ENCODE peak calls at places on chromosomes 16 and 17, in ten cellular contexts. F is activated naive CD8-positive, alpha-beta T cell treated with anti-CD3 and anti-CD28 coated beads, Interleukin-2, amount 50 U/mL, for 16 hours; A is CD8-positive, alpha-beta memory T cell; K is fibroblast of the aortic adventitia; Z is SW 1271; H is A549; U is omental fat pad; I is activated T-helper 9 cell treated with anti-CD3 and anti-CD28 coated beads, Interleukin-2, amount 50 U/mL, for 16 hours; L is ELR; V is neural progenitor cell. R is an unnamed sample.

GRCh38 chr16:971582-971905 is 760 bp upstream of the LMF1 start:
- DNase-seq in I (no peak), U (no peak), Z (no peak), H (no peak), K (no peak), A (no peak), L (no peak), V (no peak), F (no peak), R (no peak)

GRCh38 chr17:17666111-17666714 is 15.0 kb upstream of the RAI1 start:
- DNase-seq in L (peak; percentile 87), Z (no peak), U (no peak), V (no peak), I (no peak), A (no peak), K (peak; percentile 62), F (no peak), H (peak; percentile 66), R (no peak)

GRCh38 chr17:48244121-48244711 is 136.7 kb downstream of the SNX11 start:
- DNase-seq in A (no peak), L (peak; percentile 93), F (no peak), Z (no peak), K (no peak), U (no peak), I (no peak), H (peak; percentile 92), V (no peak), R (peak; percentile 36)

GRCh38 chr17:17018021-17018441 is 24.2 kb upstream of the MPRIP start:
- DNase-seq in I (no peak), L (no peak), Z (no peak), K (no peak), V (no peak), F (no peak), U (no peak), H (no peak), A (no peak), R (no peak)

GRCh38 chr17:1029196-1029911 is 32.4 kb downstream of the TIMM22 start:
- DNase-seq in H (no peak), K (peak; percentile 58), L (peak; percentile 58), I (no peak), F (no peak), U (no peak), Z (no peak), A (no peak), V (no peak), R (no peak)

GRCh38 chr16:2838928-2839327 is 8.8 kb downstream of the ZG16B start:
- DNase-seq in F (no peak), L (peak; percentile 85), U (no peak), H (peak; percentile 88), V (peak; percentile 90), K (peak; percentile 88), I (peak; percentile 30), Z (no peak), A (peak; percentile 52), R (peak; percentile 60)

GRCh38 chr17:38864636-38865398 is 5.0 kb upstream of the LASP1 start:
- DNase-seq in L (peak; percentile 82), Z (no peak), F (no peak), I (no peak), V (peak; percentile 53), H (peak; percentile 78), K (no peak), U (no peak), A (no peak), R (no peak)

GRCh38 chr17:30958187-30958586 is 12.7 kb upstream of the RNF135 start:
- DNase-seq in K (no peak), U (no peak), V (no peak), H (no peak), A (no peak), L (no peak), Z (no peak), I (no peak), F (no peak), R (no peak)

GRCh38 chr17:15386083-15386482 is 44.7 kb upstream of the TEKT3 start:
- DNase-seq in H (no peak), L (no peak), V (no peak), I (no peak), K (no peak), F (no peak), Z (no peak), A (no peak), U (no peak), R (no peak)

GRCh38 chr16:83713597-83713996 is 94.2 kb upstream of the HSBP1 start:
- DNase-seq in H (peak; percentile 18), L (peak; percentile 29), F (no peak), V (no peak), A (no peak), U (no peak), I (no peak), Z (no peak), K (no peak), R (no peak)

GRCh38 chr17:81035389-81036127 is 607 bp downstream of the BAIAP2 start:
- DNase-seq in K (peak; percentile 50), U (no peak), Z (no peak), I (no peak), A (no peak), V (peak; percentile 54), L (peak; percentile 47), F (no peak), H (no peak), R (no peak)

GRCh38 chr17:75535119-75535537 is 9.6 kb downstream of the LLGL2 start:
- DNase-seq in F (no peak), A (peak; percentile 69), K (no peak), Z (no peak), U (no peak), I (peak; percentile 16), V (peak; percentile 31), H (no peak), L (no peak), R (no peak)

GRCh38 chr17:22217135-22217534 is 524.8 kb downstream of the KCNJ18 start:
- DNase-seq in F (no peak), H (no peak), V (no peak), A (no peak), K (no peak), Z (no peak), I (no peak), U (no peak), L (no peak), R (no peak)

GRCh38 chr17:14048169-14048568 is 21.1 kb upstream of the COX10 start:
- DNase-seq in H (peak; percentile 28), L (peak; percentile 40), U (no peak), A (no peak), I (no peak), K (no peak), F (no peak), Z (no peak), V (peak; percentile 31), R (no peak)

GRCh38 chr16:369275-369865 is 968 bp downstream of the MRPL28 start:
- DNase-seq in K (no peak), L (no peak), Z (no peak), A (no peak), U (no peak), I (no peak), H (no peak), V (no peak), F (no peak), R (no peak)

GRCh38 chr16:66927012-66927436 is 1.7 kb upstream of the RRAD start:
- DNase-seq in I (no peak), U (no peak), F (no peak), V (no peak), H (peak; percentile 79), K (peak; percentile 81), Z (peak; percentile 61), L (peak; percentile 94), A (no peak), R (peak; percentile 79)

GRCh38 chr17:236641-237405 is 55.4 kb upstream of the DOC2B start:
- DNase-seq in U (no peak), K (no peak), F (no peak), H (no peak), A (no peak), I (no peak), V (no peak), Z (no peak), L (no peak), R (no peak)

GRCh38 chr16:17564856-17565255 is 94.1 kb upstream of the XYLT1 start:
- DNase-seq in A (no peak), V (no peak), I (no peak), U (no peak), L (no peak), Z (no peak), F (no peak), H (no peak), K (no peak), R (no peak)

R was measured in astrocyte of the cerebellum.